ENCODE peak calls at places on chromosomes 13 and 19, in four cellular contexts. X is WTC11, L is K562, H is HepG2. S is an unnamed sample.

GRCh38 chr19:39390460-39390758 is 497 bp downstream of the PAF1 start:
- DNase-seq in H (no peak), L (no peak), X (no peak), S (no peak)

GRCh38 chr13:29362849-29363604 is 232.5 kb downstream of the SLC7A1 start:
- DNase-seq in L (peak), H (peak), X (peak), S (peak)

GRCh38 chr13:24618219-24618955 is 61.8 kb upstream of the ATP12A start:
- DNase-seq in L (no peak), X (no peak), H (no peak), S (no peak)

GRCh38 chr19:50785329-50785922 is 4.8 kb upstream of the ACP4 start:
- DNase-seq in L (no peak), H (no peak), X (no peak), S (no peak)

GRCh38 chr19:3479177-3479818 is 1.0 kb downstream of the SMIM24 start:
- DNase-seq in X (peak), L (peak), H (no peak), S (peak)

GRCh38 chr19:17496337-17496997 is 15.0 kb upstream of the PGLS start:
- DNase-seq in H (peak), X (peak), L (peak), S (peak)

GRCh38 chr19:28184997-28185396 is 1028.0 kb downstream of the UQCRFS1 start:
- DNase-seq in X (no peak), L (no peak), H (no peak), S (no peak)

GRCh38 chr19:58543826-58544590 is at the start of gene TRIM28:
- DNase-seq in H (peak), X (peak), L (peak), S (peak)

GRCh38 chr13:79880820-79881219 is 399.9 kb downstream of the NDFIP2 start:
- DNase-seq in H (no peak), X (no peak), L (no peak), S (no peak)

GRCh38 chr13:52786747-52787146 is 47.1 kb upstream of the CNMD start:
- DNase-seq in X (no peak), H (no peak), L (no peak), S (no peak)

GRCh38 chr13:97221989-97222700 is at the start of gene MBNL2:
- DNase-seq in H (peak), L (peak), X (peak), S (peak)
- TF ChIP-seq ELF4 in H (no peak), L (no peak), X (no peak), S (no peak)

GRCh38 chr19:18520848-18521691 is 800 bp downstream of the ELL start:
- DNase-seq in H (no peak), X (peak), L (peak), S (no peak)
- TF ChIP-seq ELF4 in H (no peak), X (no peak), L (no peak), S (no peak)

GRCh38 chr13:111429064-111429558 is 108.7 kb downstream of the TEX29 start:
- DNase-seq in X (peak), H (peak), L (peak), S (peak)
- TF ChIP-seq ELF4 in X (no peak), H (no peak), L (no peak), S (no peak)

DNA sequence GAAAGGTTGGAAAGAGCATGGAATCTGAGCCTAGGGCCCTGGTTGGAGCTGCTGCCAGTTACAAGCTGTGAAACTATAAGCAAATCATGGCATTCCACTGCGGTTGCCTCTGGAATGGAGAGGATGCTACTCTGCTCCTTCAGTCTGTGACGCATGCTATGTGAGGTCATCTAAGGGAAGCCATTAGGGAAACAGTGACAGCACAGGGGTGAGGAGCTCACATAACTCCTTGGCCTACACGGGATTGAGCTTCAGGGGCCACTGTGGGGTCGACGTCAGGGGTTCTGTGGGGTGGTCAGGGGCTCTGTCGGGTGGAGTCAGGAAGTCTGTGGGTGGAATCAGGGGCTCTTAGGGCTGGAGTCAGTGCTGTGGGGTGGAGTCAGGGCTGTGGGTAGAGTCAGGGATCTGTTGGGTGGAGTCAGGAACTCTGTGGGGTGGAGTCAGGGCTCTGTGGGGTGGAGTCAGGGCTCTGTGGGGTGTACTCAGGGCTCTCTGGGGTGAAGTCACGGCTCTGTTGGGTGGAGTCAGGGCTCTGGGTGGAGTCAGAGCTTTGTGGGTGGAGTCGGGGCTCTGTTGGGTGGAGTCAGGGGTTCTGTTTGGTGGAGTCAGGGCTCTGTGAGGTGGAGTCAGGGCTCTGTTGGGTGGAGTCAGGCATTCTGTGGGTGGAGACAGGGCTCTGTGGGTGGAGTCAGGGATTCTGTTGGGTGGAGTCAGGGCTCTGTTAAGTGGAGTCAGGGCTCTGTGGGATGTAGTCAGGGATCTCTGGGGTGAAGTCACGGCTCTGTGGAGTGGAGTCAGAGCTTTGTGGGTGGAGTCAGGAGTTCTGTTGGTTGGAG is 35.8 kb upstream of the MEDAG start:
- DNase-seq in H (no peak), L (peak), X (peak), S (peak)
- TF ChIP-seq ELF4 in H (no peak), L (no peak), X (no peak), S (no peak)

GRCh38 chr13:50085063-50085462 is 69.8 kb downstream of the KCNRG start:
- DNase-seq in H (peak), X (no peak), L (no peak), S (peak)
- TF ChIP-seq ELF4 in H (no peak), X (no peak), L (no peak), S (no peak)

GRCh38 chr19:5144545-5145179 is 175.7 kb downstream of the KDM4B start:
- DNase-seq in H (no peak), X (no peak), L (no peak), S (no peak)
- TF ChIP-seq ELF4 in H (no peak), X (no peak), L (no peak), S (no peak)

GRCh38 chr19:33269016-33269415 is 33.3 kb downstream of the CEBPA start:
- DNase-seq in X (no peak), H (no peak), L (no peak), S (no peak)
- TF ChIP-seq ELF4 in X (no peak), H (no peak), L (no peak), S (no peak)

GRCh38 chr19:30471441-30471840 is 99.3 kb downstream of the ZNF536 start:
- DNase-seq in X (no peak), L (no peak), H (no peak), S (no peak)

GRCh38 chr19:30476997-30477396 is 104.8 kb downstream of the ZNF536 start:
- DNase-seq in L (no peak), H (no peak), X (no peak), S (no peak)

GRCh38 chr19:30479231-30479630 is 107.0 kb downstream of the ZNF536 start:
- DNase-seq in H (no peak), L (no peak), X (no peak), S (no peak)

DNA sequence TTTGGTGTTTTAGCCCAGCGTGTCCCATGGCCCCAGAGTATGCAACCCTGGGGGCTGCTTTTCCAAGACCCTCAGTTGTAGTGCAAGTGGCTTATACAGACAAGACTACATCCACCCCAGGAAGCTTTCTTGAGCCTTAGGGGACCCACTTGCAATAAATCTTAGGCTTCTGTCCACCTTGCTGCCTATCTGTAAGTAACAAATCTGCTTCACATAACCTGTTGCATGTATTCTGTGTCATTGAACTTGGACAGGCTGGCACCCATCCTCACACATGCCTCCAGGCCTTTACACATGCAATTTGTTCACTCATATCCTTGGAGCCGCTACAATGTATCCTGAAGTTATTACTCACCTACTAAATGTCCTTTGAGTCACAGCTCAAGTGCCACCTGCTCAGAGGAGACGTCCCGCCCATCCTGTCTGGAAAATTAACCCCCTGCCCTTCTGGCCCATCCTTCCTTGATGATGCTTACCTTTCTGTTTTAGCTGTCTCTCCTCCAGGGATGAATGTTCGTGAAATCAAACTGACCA is 101.2 kb downstream of the ZNF536 start:
- DNase-seq in X (no peak), L (no peak), H (no peak), S (no peak)
- TF ChIP-seq ELF4 in X (no peak), L (no peak), H (no peak), S (no peak)

DNA sequence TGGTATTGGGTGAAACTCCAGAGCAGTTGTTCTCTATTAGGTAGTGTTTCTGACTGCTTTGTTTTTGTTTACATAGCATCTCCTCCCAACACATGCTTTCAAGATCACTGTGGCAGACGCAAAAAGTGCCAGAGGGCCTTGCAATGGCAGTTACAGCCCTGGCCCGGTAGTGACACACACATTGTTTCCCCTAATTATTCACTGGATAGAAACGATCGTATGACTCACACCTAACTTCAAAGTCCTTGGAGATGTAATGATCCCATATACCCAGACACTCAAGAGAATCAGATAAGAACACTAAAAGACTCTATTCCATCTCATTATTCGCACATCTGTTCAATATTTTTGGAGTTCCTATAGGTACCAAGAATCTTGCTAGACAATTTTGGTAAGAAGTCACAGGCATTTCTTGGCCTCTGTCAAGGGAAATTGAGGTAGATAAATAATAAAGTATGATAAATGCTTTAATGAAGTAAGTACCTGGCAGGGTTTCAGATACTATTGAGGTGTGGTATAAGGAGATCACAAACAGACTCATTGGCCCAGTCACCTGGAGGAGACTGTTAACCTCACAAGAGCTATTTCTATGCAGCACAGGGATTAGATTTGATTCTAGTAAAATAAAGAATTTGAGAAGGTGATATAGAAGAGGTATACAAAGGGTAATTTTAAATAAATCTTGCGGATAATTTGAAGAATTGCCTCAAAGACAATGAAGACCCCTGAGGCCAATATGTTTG is 485.3 kb downstream of the SLITRK6 start:
- DNase-seq in L (no peak), H (no peak), X (no peak), S (peak)
- TF ChIP-seq ELF4 in L (no peak), H (no peak), X (no peak), S (no peak)

GRCh38 chr19:814108-815078 is 7.4 kb downstream of the PLPPR3 start:
- DNase-seq in X (no peak), H (no peak), L (no peak), S (no peak)
- TF ChIP-seq ELF4 in X (no peak), H (no peak), L (no peak), S (no peak)